ENCODE peak calls at places on chromosomes 6 and 20, in eight cellular contexts. Y is stimulated activated CD4-positive, alpha-beta T cell treated with anti-CD3 and anti-CD28 coated beads, Interleukin-12 subunit alpha, Interleukin-12 subunit beta, amount 100 ng/mL, for 48 hours; B is HCEC 1CT; U is foreskin melanocyte; M is IMR-90; P is stimulated activated CD8-positive, alpha-beta memory T cell treated with anti-CD3 and anti-CD28 coated beads, Interleukin-12 subunit alpha, Interleukin-12 subunit beta, amount 100 ng/mL, for 4 hours; V is activated CD8-positive, alpha-beta memory T cell treated with anti-CD3 and anti-CD28 coated beads, Interleukin-2, amount 10 ng/mL, durations not matched to agents 7 days and 5 days; W is cardiac fibroblast. X is an unnamed sample.

GRCh38 chr20:2006452-2007381 is 12.9 kb upstream of the PDYN start:
- DNase-seq in Y (peak), B (peak), U (no peak), M (peak), P (no peak), V (peak), W (peak), X (peak)

GRCh38 chr20:48015943-48016723 is 230.9 kb upstream of the SULF2 start:
- DNase-seq in Y (no peak), B (no peak), U (peak), M (peak), P (no peak), V (no peak), W (peak), X (no peak)

GRCh38 chr6:72530750-72531149 is 91.1 kb upstream of the KCNQ5 start:
- DNase-seq in Y (no peak), B (no peak), U (no peak), M (no peak), P (no peak), V (no peak), W (no peak), X (no peak)

GRCh38 chr20:54173653-54174451 is at the start of gene CYP24A1:
- DNase-seq in Y (no peak), B (no peak), U (no peak), M (no peak), P (no peak), V (no peak), W (no peak), X (no peak)

GRCh38 chr20:24086121-24086520 is 97.5 kb upstream of the GGTLC1 start:
- DNase-seq in Y (no peak), B (no peak), U (no peak), M (no peak), P (no peak), V (no peak), W (no peak), X (no peak)

GRCh38 chr20:3080939-3081388 is 3.6 kb downstream of the AVP start:
- DNase-seq in Y (no peak), B (peak), U (no peak), M (peak), P (no peak), V (no peak), W (peak), X (peak)

GRCh38 chr6:10555625-10556309 is 34.6 kb downstream of the GCNT2 start:
- DNase-seq in Y (no peak), B (peak), U (peak), M (peak), P (no peak), V (no peak), W (peak), X (peak)

GRCh38 chr6:94751641-94752329 is 825.5 kb upstream of the MANEA start:
- DNase-seq in Y (no peak), B (peak), U (peak), M (no peak), P (no peak), V (no peak), W (no peak), X (no peak)

GRCh38 chr6:11795403-11795802 is 16.8 kb upstream of the ADTRP start:
- DNase-seq in Y (no peak), B (no peak), U (no peak), M (no peak), P (no peak), V (no peak), W (no peak), X (no peak)

GRCh38 chr6:99064769-99065168 is 117.0 kb upstream of the FBXL4 start:
- DNase-seq in Y (no peak), B (no peak), U (no peak), M (no peak), P (no peak), V (no peak), W (no peak), X (no peak)

GRCh38 chr20:23048283-23049200 is 930 bp downstream of the THBD start:
- DNase-seq in Y (peak), B (no peak), U (peak), M (peak), P (no peak), V (no peak), W (peak), X (peak)

GRCh38 chr20:40860487-40860902 is 168.1 kb upstream of the TOP1 start:
- DNase-seq in Y (no peak), B (peak), U (no peak), M (peak), P (no peak), V (no peak), W (peak), X (peak)

GRCh38 chr6:91304506-91304905 is 717.6 kb upstream of the MAP3K7 start:
- DNase-seq in Y (no peak), B (no peak), U (no peak), M (no peak), P (no peak), V (no peak), W (no peak), X (no peak)

GRCh38 chr6:3899970-3900439 is 50.8 kb downstream of the FAM50B start:
- DNase-seq in Y (no peak), B (no peak), U (no peak), M (no peak), P (no peak), V (no peak), W (no peak), X (no peak)

GRCh38 chr6:39377530-39377929 is 55.0 kb upstream of the KCNK16 start:
- DNase-seq in Y (no peak), B (no peak), U (peak), M (peak), P (no peak), V (no peak), W (peak), X (peak)

GRCh38 chr20:43691928-43692524 is 25.1 kb downstream of the MYBL2 start:
- DNase-seq in Y (peak), B (peak), U (peak), M (peak), P (no peak), V (peak), W (peak), X (peak)

GRCh38 chr6:4611441-4612129 is 164.6 kb upstream of the CDYL start:
- DNase-seq in Y (no peak), B (no peak), U (peak), M (no peak), P (no peak), V (no peak), W (no peak), X (no peak)

GRCh38 chr20:53795170-53795569 is 201.5 kb upstream of the ZNF217 start:
- DNase-seq in Y (no peak), B (peak), U (no peak), M (peak), P (no peak), V (no peak), W (no peak), X (peak)

GRCh38 chr6:159134701-159135364 is 34.4 kb upstream of the FNDC1 start:
- DNase-seq in Y (peak), B (peak), U (peak), M (peak), P (peak), V (peak), W (peak), X (peak)

GRCh38 chr20:10671221-10671849 is 2.5 kb downstream of the JAG1 start:
- DNase-seq in Y (no peak), B (peak), U (peak), M (peak), P (no peak), V (peak), W (peak), X (peak)

GRCh38 chr20:37534401-37535157 is 6.9 kb upstream of the BLCAP start:
- DNase-seq in Y (peak), B (peak), U (peak), M (peak), P (no peak), V (peak), W (peak), X (peak)

GRCh38 chr6:10451828-10452509 is 37.1 kb upstream of the TFAP2A start:
- DNase-seq in Y (no peak), B (peak), U (no peak), M (peak), P (no peak), V (no peak), W (peak), X (peak)

GRCh38 chr6:156658186-156658585 is 119.0 kb upstream of the ARID1B start:
- DNase-seq in Y (no peak), B (no peak), U (peak), M (peak), P (no peak), V (no peak), W (peak), X (peak)

GRCh38 chr6:166716910-166717617 is 90.0 kb upstream of the RPS6KA2 start:
- DNase-seq in Y (no peak), B (no peak), U (no peak), M (no peak), P (no peak), V (no peak), W (no peak), X (no peak)

GRCh38 chr20:50215101-50215500 is 24.5 kb downstream of the CEBPB start:
- DNase-seq in Y (no peak), B (peak), U (no peak), M (peak), P (no peak), V (no peak), W (peak), X (no peak)

GRCh38 chr6:129765008-129765407 is 55.0 kb upstream of the ARHGAP18 start:
- DNase-seq in Y (no peak), B (no peak), U (no peak), M (no peak), P (no peak), V (no peak), W (no peak), X (no peak)

GRCh38 chr6:38387994-38388393 is 251.7 kb downstream of the BTBD9 start:
- DNase-seq in Y (no peak), B (peak), U (no peak), M (peak), P (no peak), V (no peak), W (peak), X (peak)

GRCh38 chr20:48295445-48295903 is 510.2 kb upstream of the SULF2 start:
- DNase-seq in Y (no peak), B (peak), U (no peak), M (peak), P (no peak), V (no peak), W (peak), X (peak)

GRCh38 chr20:15494841-15495240 is 1078.4 kb downstream of the KIF16B start:
- DNase-seq in Y (no peak), B (no peak), U (no peak), M (no peak), P (no peak), V (no peak), W (no peak), X (no peak)

GRCh38 chr20:25042531-25043498 is 15.1 kb downstream of the ACSS1 start:
- DNase-seq in Y (no peak), B (no peak), U (no peak), M (no peak), P (peak), V (peak), W (no peak), X (no peak)

GRCh38 chr6:17703256-17703694 is 3.5 kb downstream of the NUP153 start:
- DNase-seq in Y (no peak), B (peak), U (no peak), M (peak), P (no peak), V (no peak), W (peak), X (peak)

GRCh38 chr6:131082335-131082734 is 19.3 kb upstream of the EPB41L2 start:
- DNase-seq in Y (no peak), B (no peak), U (no peak), M (no peak), P (no peak), V (no peak), W (no peak), X (no peak)

GRCh38 chr6:142911395-142911794 is 33.6 kb downstream of the HIVEP2 start:
- DNase-seq in Y (no peak), B (no peak), U (peak), M (no peak), P (no peak), V (no peak), W (no peak), X (no peak)

GRCh38 chr20:51876511-51876910 is 74.2 kb upstream of the SALL4 start:
- DNase-seq in Y (no peak), B (no peak), U (no peak), M (no peak), P (no peak), V (no peak), W (no peak), X (no peak)

GRCh38 chr6:44078795-44079671 is 48.2 kb downstream of the MRPL14 start:
- DNase-seq in Y (peak), B (peak), U (peak), M (peak), P (peak), V (peak), W (peak), X (peak)

GRCh38 chr6:151071295-151071694 is 168.5 kb upstream of the AKAP12 start:
- DNase-seq in Y (no peak), B (peak), U (peak), M (peak), P (no peak), V (no peak), W (peak), X (peak)